ENCODE peak calls at places on chromosome 17, in six cellular contexts. V is endodermal cell, S is OCI-LY7, D is HCT116, K is breast epithelium, R is H1. X is an unnamed sample. For H3K4me1, the result is how much of the 10 kb centered on the place peaks cover.

GRCh38 chr17:80287806-80288579 is 27.3 kb downstream of the RNF213 start:
- DNase-seq in V (no peak), S (no peak), D (no peak), K (no peak), R (no peak), X (no peak)

GRCh38 chr17:40615295-40615988 is 32.2 kb downstream of the SMARCE1 start:
- DNase-seq in V (peak), S (peak), D (peak), K (peak), R (peak), X (peak)

GRCh38 chr17:43814714-43815113 is 18.2 kb downstream of the MPP3 start:
- DNase-seq in V (no peak), S (no peak), D (no peak), K (no peak), R (no peak), X (no peak)

GRCh38 chr17:36947922-36948716 is 635 bp upstream of the AATF start:
- DNase-seq in V (no peak), S (peak), D (no peak), K (no peak), R (no peak), X (no peak)

GRCh38 chr17:1908699-1909309 is 79.0 kb downstream of the RPA1 start:
- DNase-seq in V (peak), S (peak), D (peak), K (peak), R (no peak), X (peak)

GRCh38 chr17:312476-313148 is 40.0 kb downstream of the RPH3AL start:
- DNase-seq in V (no peak), S (no peak), D (no peak), K (no peak), R (no peak), X (peak)

GRCh38 chr17:37564252-37564651 is 45.0 kb downstream of the SYNRG start:
- DNase-seq in V (no peak), S (no peak), D (no peak), K (no peak), R (no peak), X (no peak)

GRCh38 chr17:75688209-75688771 is 21.2 kb downstream of the SAP30BP start:
- DNase-seq in V (no peak), S (peak), D (no peak), K (no peak), R (no peak), X (no peak)

GRCh38 chr17:18093616-18094408 is 6.1 kb downstream of the DRG2 start:
- DNase-seq in V (peak), S (peak), D (peak), K (no peak), R (no peak), X (peak)

GRCh38 chr17:44601574-44602372 is 44.5 kb downstream of the FZD2 start:
- DNase-seq in V (no peak), S (no peak), D (no peak), K (no peak), R (no peak), X (no peak)

GRCh38 chr17:50563095-50563511 is 2.6 kb downstream of the CACNA1G start:
- DNase-seq in V (no peak), S (no peak), D (no peak), K (no peak), R (no peak), X (no peak)

GRCh38 chr17:35432176-35433074 is at the start of gene SLFN12:
- DNase-seq in V (peak), S (no peak), D (no peak), K (no peak), R (peak), X (no peak)

GRCh38 chr17:56598471-56598870 is 5.0 kb downstream of the NOG start:
- DNase-seq in V (no peak), S (no peak), D (no peak), K (no peak), R (no peak), X (no peak)

GRCh38 chr17:48618366-48618896 is 3.3 kb upstream of the HOXB8 start:
- DNase-seq in V (peak), S (peak), D (peak), K (peak), R (no peak), X (peak)

GRCh38 chr17:40110457-40110856 is 10.1 kb upstream of the NR1D1 start:
- DNase-seq in V (no peak), S (no peak), D (no peak), K (peak), R (no peak), X (peak)

GRCh38 chr17:5049314-5049819 is 14.1 kb upstream of the SLC52A1 start:
- DNase-seq in V (no peak), S (peak), D (no peak), K (no peak), R (no peak), X (no peak)

GRCh38 chr17:50426814-50427787 is 1.1 kb downstream of the ACSF2 start:
- DNase-seq in V (peak), S (peak), D (peak), K (peak), R (no peak), X (no peak)

GRCh38 chr17:66915204-66915611 is 49.3 kb upstream of the CACNG4 start:
- DNase-seq in V (peak), S (no peak), D (peak), K (peak), R (no peak), X (no peak)

GRCh38 chr17:33500141-33500540 is 207.0 kb upstream of the ASIC2 start:
- DNase-seq in V (no peak), S (no peak), D (no peak), K (no peak), R (no peak), X (no peak)

GRCh38 chr17:304461-304860 is 48.1 kb downstream of the RPH3AL start:
- DNase-seq in V (peak), S (no peak), D (no peak), K (no peak), R (no peak), X (no peak)

GRCh38 chr17:71681427-71682173 is 439.2 kb upstream of the SOX9 start:
- DNase-seq in V (no peak), S (no peak), D (no peak), K (no peak), R (no peak), X (no peak)

GRCh38 chr17:64461788-64462187 is 12.9 kb downstream of the MILR1 start:
- DNase-seq in V (no peak), S (no peak), D (no peak), K (no peak), R (no peak), X (no peak)

GRCh38 chr17:2939714-2940351 is 123.6 kb downstream of the OR1D5 start:
- DNase-seq in V (no peak), S (peak), D (no peak), K (no peak), R (no peak), X (no peak)

GRCh38 chr17:43314582-43314981 is 80.8 kb upstream of the RNU2-1 start:
- DNase-seq in V (peak), S (peak), D (no peak), K (no peak), R (no peak), X (no peak)

GRCh38 chr17:13415877-13416416 is 185.8 kb downstream of the HS3ST3A1 start:
- DNase-seq in V (no peak), S (no peak), D (peak), K (no peak), R (no peak), X (no peak)

GRCh38 chr17:2876467-2876866 is 80.2 kb downstream of the RAP1GAP2 start:
- DNase-seq in V (peak), S (no peak), D (no peak), K (no peak), R (no peak), X (no peak)

GRCh38 chr17:18291718-18292540 is 22.9 kb downstream of the TOP3A start:
- DNase-seq in V (no peak), S (no peak), D (no peak), K (no peak), R (no peak), X (no peak)

GRCh38 chr17:66829386-66829864 is 5.5 kb upstream of the CACNG5 start:
- DNase-seq in V (peak), S (no peak), D (no peak), K (no peak), R (peak), X (peak)

GRCh38 chr17:10614536-10615155 is 42.5 kb downstream of the MYH3 start:
- DNase-seq in V (peak), S (peak), D (peak), K (no peak), R (no peak), X (no peak)

GRCh38 chr17:15263206-15263579 is 1.9 kb downstream of the PMP22 start:
- DNase-seq in V (no peak), S (no peak), D (no peak), K (peak), R (no peak), X (peak)

GRCh38 chr17:72004011-72004427 is 116.8 kb upstream of the SOX9 start:
- DNase-seq in V (no peak), S (no peak), D (no peak), K (no peak), R (no peak), X (no peak)

GRCh38 chr17:50459081-50459676 is 9.5 kb downstream of the CHAD start:
- DNase-seq in V (no peak), S (no peak), D (peak), K (no peak), R (no peak), X (no peak)

GRCh38 chr17:30521766-30522165 is 44.6 kb downstream of the GOSR1 start:
- DNase-seq in V (no peak), S (no peak), D (no peak), K (no peak), R (no peak), X (no peak)

GRCh38 chr17:48629411-48629759 is 3.2 kb upstream of the HOXB9 start:
- DNase-seq in V (peak), S (no peak), D (no peak), K (no peak), R (no peak), X (no peak)

GRCh38 chr17:61631800-61632199 is 40.8 kb upstream of the NACA2 start:
- DNase-seq in V (no peak), S (no peak), D (no peak), K (no peak), R (no peak), X (no peak)

GRCh38 chr17:82164853-82165252 is 47.8 kb downstream of the CCDC57 start:
- DNase-seq in V (no peak), S (no peak), D (no peak), K (no peak), R (no peak), X (no peak)

GRCh38 chr17:44529864-44530263 is 26.7 kb upstream of the GPATCH8 start:
- DNase-seq in V (peak), S (no peak), D (no peak), K (no peak), R (no peak), X (no peak)

GRCh38 chr17:43759836-43760235 is 1.2 kb upstream of the SOST start:
- DNase-seq in V (no peak), S (no peak), D (no peak), K (no peak), R (no peak), X (no peak)

GRCh38 chr17:47945529-47946508 is 4.4 kb downstream of the PNPO start:
- DNase-seq in V (no peak), S (no peak), D (no peak), K (no peak), R (no peak), X (peak)

GRCh38 chr17:46121841-46122485 is 71.3 kb downstream of the KANSL1 start:
- DNase-seq in V (no peak), S (no peak), D (no peak), K (no peak), R (no peak), X (no peak)
- H3K4me1 ChIP-seq in V (under half), S (under half), D (under half), K (under half), R (under half), X (under half)

GRCh38 chr17:31548709-31549108 is 157.2 kb downstream of the RAB11FIP4 start:
- DNase-seq in V (no peak), S (no peak), D (no peak), K (no peak), R (no peak), X (no peak)

GRCh38 chr17:31546650-31547049 is 155.2 kb downstream of the RAB11FIP4 start:
- DNase-seq in V (no peak), S (no peak), D (no peak), K (no peak), R (no peak), X (no peak)

GRCh38 chr17:31550389-31551056 is 159.0 kb downstream of the RAB11FIP4 start:
- DNase-seq in V (no peak), S (no peak), D (no peak), K (no peak), R (no peak), X (no peak)

GRCh38 chr17:31549525-31550388 is 158.3 kb downstream of the RAB11FIP4 start:
- DNase-seq in V (peak), S (peak), D (peak), K (peak), R (peak), X (peak)

GRCh38 chr17:31549121-31549524 is 157.6 kb downstream of the RAB11FIP4 start:
- DNase-seq in V (no peak), S (peak), D (no peak), K (no peak), R (no peak), X (no peak)
- TF ChIP-seq CTCF in V (no peak), S (no peak), D (no peak), K (no peak), R (no peak), X (no peak)

GRCh38 chr17:19387921-19388521 is 1.0 kb upstream of the MFAP4 start:
- DNase-seq in V (no peak), S (no peak), D (no peak), K (no peak), R (no peak), X (no peak)
- H3K27ac ChIP-seq in V (peak), S (no peak), D (no peak), K (peak), R (peak), X (no peak)

DNA sequence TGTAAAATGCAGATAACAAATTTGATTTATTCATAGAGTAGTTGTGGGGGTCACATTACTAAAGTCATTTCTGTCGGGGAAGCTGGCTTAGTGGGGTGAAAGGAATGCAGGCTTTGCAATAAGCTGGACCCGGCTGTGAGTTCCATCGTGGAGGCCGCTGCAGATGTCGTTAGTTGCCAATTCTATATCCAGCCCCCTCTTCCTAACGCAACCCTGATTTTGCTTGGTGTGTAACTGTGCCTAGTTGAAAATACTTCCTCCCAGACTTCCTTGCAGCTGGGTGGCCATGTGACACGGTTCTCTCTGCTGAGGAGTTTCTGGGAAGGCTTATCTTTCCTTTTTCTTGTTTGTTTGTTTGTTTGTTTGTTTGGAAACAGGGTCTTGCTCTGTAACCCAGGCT is 4.5 kb downstream of the MFSD6L start:
- DNase-seq in V (no peak), S (no peak), D (no peak), K (no peak), R (no peak), X (no peak)
- H3K4me1 ChIP-seq in V (under half), S (under half), D (under half), K (under half), R (under half), X (under half)

GRCh38 chr17:45666046-45666600 is 118.0 kb upstream of the CRHR1 start:
- DNase-seq in V (peak), S (no peak), D (no peak), K (no peak), R (no peak), X (no peak)
- TF ChIP-seq CTCF in V (peak), S (peak), D (peak), K (no peak), R (peak), X (no peak)

DNA sequence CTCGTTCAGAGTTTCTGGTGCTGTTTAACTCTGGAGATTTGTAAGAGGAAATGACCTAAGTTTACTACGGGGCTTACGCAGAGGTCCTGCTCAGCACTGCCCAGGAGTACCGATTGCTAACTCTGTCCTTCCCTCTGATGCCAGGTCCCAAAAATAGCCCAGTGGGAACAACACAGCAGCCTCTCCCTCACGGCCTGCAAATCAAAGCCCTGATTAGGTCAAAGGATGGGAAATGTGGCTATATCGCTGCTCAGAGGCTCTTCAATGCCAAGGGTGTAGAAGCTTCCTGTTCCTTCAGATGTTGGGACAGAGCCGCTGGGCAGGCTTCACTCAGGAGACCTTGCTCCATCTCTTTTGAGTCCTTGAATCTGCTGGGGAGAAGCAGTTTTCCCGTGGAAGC is 174.2 kb upstream of the KCNJ16 start:
- DNase-seq in V (no peak), S (no peak), D (no peak), K (no peak), R (no peak), X (no peak)
- H3K27ac ChIP-seq in V (no peak), S (no peak), D (no peak), K (no peak), R (no peak), X (no peak)

GRCh38 chr17:78759969-78760352 is 22.1 kb downstream of the CYTH1 start:
- DNase-seq in V (no peak), S (peak), D (no peak), K (no peak), R (no peak), X (no peak)
- H3K4me1 ChIP-seq in V (under half), S (half or more), D (under half), K (under half), R (under half), X (under half)

DNA sequence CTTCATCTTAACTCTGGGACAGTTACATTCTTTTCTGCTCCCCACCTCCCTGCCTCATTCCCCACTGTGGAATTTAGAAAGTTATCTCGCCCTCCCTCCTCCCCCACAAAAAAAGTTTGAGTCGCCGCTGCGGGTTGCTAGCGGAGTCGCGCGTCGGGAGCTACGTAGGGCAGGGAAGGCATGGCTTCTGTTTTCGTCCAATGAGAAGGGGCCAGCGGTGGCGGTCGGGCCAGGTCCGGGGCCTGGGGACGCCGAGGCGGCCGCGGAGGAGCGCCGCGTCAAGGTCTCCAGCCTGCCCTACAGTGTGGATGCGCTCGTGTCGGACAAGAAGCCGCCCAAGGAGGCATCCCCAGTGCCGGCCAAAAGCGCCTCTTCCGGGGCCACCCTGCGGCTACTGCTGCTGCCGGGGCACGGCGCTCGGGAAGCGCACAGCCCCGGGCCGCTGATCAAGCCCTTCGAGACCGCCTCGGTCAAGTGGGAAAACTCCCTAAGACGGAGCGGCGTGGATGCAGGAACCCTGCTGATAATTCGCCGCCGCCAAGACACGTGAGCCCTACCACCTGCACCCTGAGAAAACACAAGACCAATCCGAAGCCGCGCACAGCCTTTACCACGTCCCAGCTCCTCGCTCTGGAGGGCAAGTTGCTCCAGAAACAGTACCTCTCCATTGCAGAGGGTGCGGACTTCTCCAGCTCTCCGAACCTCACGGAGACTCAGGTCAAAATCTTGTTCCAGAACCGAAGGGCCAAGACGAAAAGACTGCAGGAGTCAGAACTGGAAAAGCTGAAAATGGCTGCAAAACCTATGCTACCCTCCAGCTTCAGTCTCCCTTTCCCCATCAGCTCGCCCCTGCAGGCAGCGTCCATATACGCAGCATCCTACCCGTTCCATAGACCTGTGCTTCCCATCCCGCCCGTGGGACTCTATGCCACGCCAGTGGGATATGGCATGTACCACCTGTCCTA is 8.9 kb downstream of the OR4D1 start:
- DNase-seq in V (peak), S (no peak), D (no peak), K (no peak), R (no peak), X (no peak)
- TF ChIP-seq CTCF in V (peak), S (no peak), D (no peak), K (no peak), R (peak), X (no peak)

GRCh38 chr17:38905375-38905774 is 20.0 kb upstream of the LASP1NB start:
- DNase-seq in V (no peak), S (no peak), D (no peak), K (no peak), R (no peak), X (no peak)

GRCh38 chr17:38904892-38905291 is 20.5 kb upstream of the LASP1NB start:
- DNase-seq in V (no peak), S (no peak), D (no peak), K (no peak), R (no peak), X (no peak)

GRCh38 chr17:38908676-38909181 is 16.7 kb upstream of the LASP1NB start:
- DNase-seq in V (peak), S (peak), D (no peak), K (no peak), R (no peak), X (no peak)

GRCh38 chr17:38907930-38908675 is 17.3 kb upstream of the LASP1NB start:
- DNase-seq in V (peak), S (no peak), D (no peak), K (no peak), R (no peak), X (peak)

DNA sequence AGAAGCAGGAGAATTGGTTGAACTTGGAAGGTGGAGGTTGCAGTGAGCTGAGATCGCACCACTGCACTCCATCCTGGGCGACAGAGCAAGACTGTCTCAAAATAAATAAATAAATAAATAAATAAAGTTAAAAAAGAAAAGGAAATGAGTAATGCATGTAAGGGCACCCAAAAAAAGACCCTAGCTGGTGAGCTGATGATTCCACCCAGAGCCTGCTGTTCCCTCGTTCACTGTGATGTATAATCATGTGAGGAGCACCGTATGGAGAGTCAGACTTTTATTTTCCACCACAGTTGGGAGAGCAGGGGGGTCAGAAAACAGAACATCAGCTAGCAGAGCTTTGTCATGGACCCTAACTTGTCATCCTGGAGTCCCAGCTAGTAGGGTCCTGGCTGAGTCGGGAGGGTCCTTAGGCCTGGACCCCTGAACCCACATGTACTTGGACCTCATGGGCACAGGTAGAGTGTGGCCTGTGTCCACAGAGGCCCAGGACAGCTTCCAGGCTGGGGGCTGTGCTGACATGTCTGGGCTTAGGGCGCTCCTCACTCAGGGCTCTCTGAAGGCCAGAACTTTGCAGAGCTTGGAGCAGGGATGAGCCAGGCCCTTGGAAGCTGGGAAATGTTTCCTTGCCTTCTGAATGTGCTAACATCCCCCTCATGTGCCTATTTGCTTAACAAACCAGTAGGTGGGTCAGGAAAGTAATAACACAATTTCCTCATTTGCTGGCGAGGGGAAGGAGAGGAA is 18.8 kb upstream of the LASP1NB start:
- DNase-seq in V (peak), S (no peak), D (no peak), K (no peak), R (no peak), X (no peak)
- H3K27ac ChIP-seq in V (peak), S (no peak), D (no peak), K (peak), R (no peak), X (no peak)

X was measured in pancreas.